ENCODE peak calls at places on chromosomes 2 and 18, in five cellular contexts. O is tibial nerve, V is spleen, Q is prostate gland, F is breast epithelium. P is an unnamed sample. For H3K36me3, the result is how much of the 10 kb centered on the place peaks cover.

GRCh38 chr18:295756-296155 is 27.9 kb upstream of the THOC1 start:
- DNase-seq in O (no peak), V (no peak), Q (no peak), F (no peak), P (no peak)

GRCh38 chr2:53960476-53960875 is 10.3 kb downstream of the PSME4 start:
- DNase-seq in O (no peak), V (no peak), Q (no peak), F (no peak), P (no peak)

GRCh38 chr2:33607137-33607781 is 8.2 kb upstream of the FAM98A start:
- DNase-seq in O (no peak), V (no peak), Q (no peak), F (no peak), P (no peak)

GRCh38 chr2:222445226-222445625 is 20.9 kb downstream of the SGPP2 start:
- DNase-seq in O (no peak), V (no peak), Q (no peak), F (no peak), P (peak)

GRCh38 chr2:17171446-17172049 is 346.7 kb downstream of the RAD51AP2 start:
- DNase-seq in O (no peak), V (no peak), Q (no peak), F (no peak), P (no peak)

GRCh38 chr2:112694182-112694581 is 26.6 kb upstream of the NT5DC4 start:
- DNase-seq in O (no peak), V (no peak), Q (no peak), F (no peak), P (no peak)

GRCh38 chr2:158894078-158894477 is 74.4 kb upstream of the TANC1 start:
- DNase-seq in O (no peak), V (no peak), Q (no peak), F (no peak), P (no peak)

GRCh38 chr2:62469558-62469957 is 36.4 kb downstream of the TMEM17 start:
- DNase-seq in O (no peak), V (no peak), Q (no peak), F (no peak), P (no peak)

GRCh38 chr2:195824478-195824877 is 167.5 kb downstream of the SLC39A10 start:
- DNase-seq in O (no peak), V (no peak), Q (no peak), F (no peak), P (no peak)

GRCh38 chr2:170690671-170691070 is 24.5 kb upstream of the SP5 start:
- DNase-seq in O (no peak), V (no peak), Q (no peak), F (no peak), P (no peak)

GRCh38 chr2:133884739-133885381 is 316.6 kb upstream of the NCKAP5 start:
- DNase-seq in O (no peak), V (no peak), Q (no peak), F (no peak), P (no peak)
- TF ChIP-seq CTCF in O (no peak), V (peak), Q (no peak), F (no peak), P (no peak)

GRCh38 chr2:111122631-111123421 is 2.1 kb downstream of the BCL2L11 start:
- DNase-seq in O (peak), V (peak), Q (peak), F (peak), P (peak)
- TF ChIP-seq POLR2A in O (peak), V (no peak), Q (peak), F (peak), P (no peak)

GRCh38 chr18:7062844-7063243 is 54.8 kb downstream of the LAMA1 start:
- DNase-seq in O (no peak), V (no peak), Q (no peak), F (no peak), P (no peak)
- H3K36me3 ChIP-seq in O (under half), V (under half), Q (under half), F (under half), P (under half)

GRCh38 chr2:201256001-201256544 is 4.3 kb upstream of the CASP8 start:
- DNase-seq in O (no peak), V (no peak), Q (no peak), F (no peak), P (no peak)

GRCh38 chr2:201258666-201258999 is 1.7 kb upstream of the CASP8 start:
- DNase-seq in O (no peak), V (no peak), Q (no peak), F (no peak), P (no peak)

GRCh38 chr2:201259216-201259615 is 1.1 kb upstream of the CASP8 start:
- DNase-seq in O (no peak), V (no peak), Q (no peak), F (no peak), P (no peak)

GRCh38 chr2:201257941-201258665 is 2.2 kb upstream of the CASP8 start:
- DNase-seq in O (peak), V (peak), Q (peak), F (peak), P (peak)

GRCh38 chr2:201257381-201257940 is 2.9 kb upstream of the CASP8 start:
- DNase-seq in O (no peak), V (peak), Q (no peak), F (no peak), P (peak)
- TF ChIP-seq CTCF in O (no peak), V (no peak), Q (no peak), F (no peak), P (no peak)

GRCh38 chr2:96208144-96209010 is at the start of gene STARD7:
- DNase-seq in O (peak), V (peak), Q (peak), F (peak), P (peak)
- TF ChIP-seq POLR2A in O (peak), V (peak), Q (peak), F (peak), P (peak)

GRCh38 chr2:26776195-26776594 is 9.7 kb upstream of the CENPA start:
- DNase-seq in O (no peak), V (no peak), Q (no peak), F (no peak), P (no peak)
- H3K36me3 ChIP-seq in O (under half), V (half or more), Q (under half), F (under half), P (under half)

DNA sequence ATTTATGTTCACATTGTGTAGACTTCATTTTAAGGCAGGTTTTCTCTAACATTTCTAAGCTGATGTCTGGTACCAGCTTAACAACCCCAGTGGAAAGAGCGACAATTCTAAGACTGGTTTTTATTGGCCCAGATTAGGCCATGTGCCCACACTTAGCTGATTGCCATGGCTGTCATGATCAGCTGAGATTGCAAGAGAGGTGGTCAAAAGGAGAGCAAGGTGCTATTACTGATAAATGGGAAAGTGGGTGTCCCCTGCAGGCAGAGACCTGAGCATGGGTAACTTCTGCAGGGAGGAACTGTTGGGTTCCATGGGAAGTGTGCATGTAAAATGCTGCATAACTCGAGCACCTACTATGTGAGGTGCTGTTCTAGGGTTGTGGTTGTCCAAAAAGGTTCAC is 56.8 kb upstream of the MCFD2 start:
- DNase-seq in O (no peak), V (no peak), Q (no peak), F (no peak), P (no peak)
- TF ChIP-seq CTCF in O (no peak), V (no peak), Q (no peak), F (no peak), P (no peak)

GRCh38 chr2:207928079-207928478 is 97.2 kb downstream of the PLEKHM3 start:
- DNase-seq in O (no peak), V (no peak), Q (no peak), F (no peak), P (no peak)

GRCh38 chr2:207934720-207935119 is 90.6 kb downstream of the PLEKHM3 start:
- DNase-seq in O (no peak), V (no peak), Q (no peak), F (peak), P (no peak)

GRCh38 chr2:207933396-207934045 is 91.8 kb downstream of the PLEKHM3 start:
- DNase-seq in O (no peak), V (no peak), Q (no peak), F (peak), P (no peak)

GRCh38 chr2:207929923-207930322 is 95.4 kb downstream of the PLEKHM3 start:
- DNase-seq in O (no peak), V (no peak), Q (peak), F (no peak), P (no peak)

DNA sequence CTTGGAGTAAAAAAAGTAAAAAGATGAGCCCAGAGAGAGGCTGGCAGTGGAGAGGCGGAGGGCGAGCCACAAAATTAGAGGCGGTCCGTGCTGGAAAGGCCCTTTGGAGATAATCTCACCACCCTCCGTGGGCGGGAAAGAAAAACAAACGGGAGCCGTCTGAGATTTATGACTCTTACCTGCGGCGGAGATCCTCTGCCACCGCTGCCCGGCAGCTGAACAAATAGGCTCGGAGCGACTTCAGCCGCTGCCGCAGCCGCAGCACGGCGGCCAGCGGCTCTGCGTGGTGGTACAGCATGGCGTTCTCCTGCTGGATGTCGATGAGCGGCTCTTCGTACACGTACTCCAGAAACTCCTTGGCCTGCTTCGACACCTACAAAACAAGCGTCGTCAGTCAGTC is 94.6 kb downstream of the PLEKHM3 start:
- DNase-seq in O (no peak), V (no peak), Q (peak), F (no peak), P (no peak)
- TF ChIP-seq POLR2A in O (no peak), V (no peak), Q (no peak), F (no peak), P (no peak)